ENCODE peak calls at places on chromosomes 12 and 14, in four cellular contexts. One of them, this sample, is unnamed.

GRCh38 chr12:80936353-80936641 is 1.4 kb downstream of the LIN7A start:
- DNase-seq in left ventricle myocardium inferior: no peak
- DNase-seq in IMR-90: no peak
- DNase-seq in hepatocyte: peak; percentile 57
- DNase-seq in this sample: peak; percentile 61

GRCh38 chr12:51403744-51404143 is 12.5 kb upstream of the GALNT6 start:
- DNase-seq in hepatocyte: no peak
- DNase-seq in left ventricle myocardium inferior: no peak
- DNase-seq in IMR-90: no peak
- DNase-seq in this sample: no peak

GRCh38 chr12:114403044-114403689 is 2.8 kb downstream of the TBX5 start:
- DNase-seq in IMR-90: peak; percentile 69
- DNase-seq in left ventricle myocardium inferior: peak; percentile 50
- DNase-seq in hepatocyte: peak; percentile 50
- DNase-seq in this sample: peak; percentile 85

GRCh38 chr14:56782701-56783100 is 27.6 kb downstream of the OTX2 start:
- DNase-seq in left ventricle myocardium inferior: no peak
- DNase-seq in IMR-90: no peak
- DNase-seq in hepatocyte: no peak
- DNase-seq in this sample: no peak

GRCh38 chr14:67133595-67134441 is 55.4 kb upstream of the GARIN2 start:
- DNase-seq in hepatocyte: no peak
- DNase-seq in left ventricle myocardium inferior: no peak
- DNase-seq in IMR-90: peak; percentile 14
- DNase-seq in this sample: no peak

GRCh38 chr12:105107176-105107496 is 395 bp upstream of the WASHC4 start:
- DNase-seq in IMR-90: peak; percentile 62
- DNase-seq in hepatocyte: no peak
- DNase-seq in left ventricle myocardium inferior: no peak
- DNase-seq in this sample: no peak

GRCh38 chr14:96648506-96649326 is 146.5 kb downstream of the PAPOLA start:
- DNase-seq in left ventricle myocardium inferior: no peak
- DNase-seq in hepatocyte: no peak
- DNase-seq in IMR-90: no peak
- DNase-seq in this sample: no peak

GRCh38 chr12:75816892-75817291 is 214.7 kb downstream of the PHLDA1 start:
- DNase-seq in hepatocyte: no peak
- DNase-seq in left ventricle myocardium inferior: no peak
- DNase-seq in IMR-90: peak; percentile 79
- DNase-seq in this sample: no peak

GRCh38 chr14:91138511-91139359 is 24.9 kb downstream of the DGLUCY start:
- DNase-seq in IMR-90: no peak
- DNase-seq in left ventricle myocardium inferior: no peak
- DNase-seq in hepatocyte: no peak
- DNase-seq in this sample: no peak

GRCh38 chr12:117850048-117850447 is 118.7 kb downstream of the KSR2 start:
- DNase-seq in hepatocyte: peak; percentile 69
- DNase-seq in left ventricle myocardium inferior: no peak
- DNase-seq in IMR-90: peak; percentile 28
- DNase-seq in this sample: peak; percentile 41

GRCh38 chr12:59040651-59041050 is 120.3 kb upstream of the LRIG3 start:
- DNase-seq in IMR-90: peak; percentile 94
- DNase-seq in left ventricle myocardium inferior: no peak
- DNase-seq in hepatocyte: no peak
- DNase-seq in this sample: no peak

GRCh38 chr12:4157122-4157521 is 116.4 kb upstream of the CCND2 start:
- DNase-seq in hepatocyte: no peak
- DNase-seq in IMR-90: no peak
- DNase-seq in left ventricle myocardium inferior: no peak
- DNase-seq in this sample: no peak

GRCh38 chr14:96940009-96940408 is 142.8 kb downstream of the VRK1 start:
- DNase-seq in hepatocyte: peak; percentile 17
- DNase-seq in IMR-90: no peak
- DNase-seq in left ventricle myocardium inferior: no peak
- DNase-seq in this sample: no peak

GRCh38 chr14:38870437-38870836 is 232.6 kb downstream of the SEC23A start:
- DNase-seq in IMR-90: no peak
- DNase-seq in left ventricle myocardium inferior: no peak
- DNase-seq in hepatocyte: no peak
- DNase-seq in this sample: no peak

GRCh38 chr12:42129595-42130204 is 15.0 kb downstream of the GXYLT1 start:
- DNase-seq in hepatocyte: peak; percentile 68
- DNase-seq in left ventricle myocardium inferior: no peak
- DNase-seq in IMR-90: peak; percentile 80
- DNase-seq in this sample: no peak

GRCh38 chr14:36281309-36281708 is 39.1 kb downstream of the MBIP start:
- DNase-seq in hepatocyte: no peak
- DNase-seq in left ventricle myocardium inferior: no peak
- DNase-seq in IMR-90: no peak
- DNase-seq in this sample: no peak

DNA sequence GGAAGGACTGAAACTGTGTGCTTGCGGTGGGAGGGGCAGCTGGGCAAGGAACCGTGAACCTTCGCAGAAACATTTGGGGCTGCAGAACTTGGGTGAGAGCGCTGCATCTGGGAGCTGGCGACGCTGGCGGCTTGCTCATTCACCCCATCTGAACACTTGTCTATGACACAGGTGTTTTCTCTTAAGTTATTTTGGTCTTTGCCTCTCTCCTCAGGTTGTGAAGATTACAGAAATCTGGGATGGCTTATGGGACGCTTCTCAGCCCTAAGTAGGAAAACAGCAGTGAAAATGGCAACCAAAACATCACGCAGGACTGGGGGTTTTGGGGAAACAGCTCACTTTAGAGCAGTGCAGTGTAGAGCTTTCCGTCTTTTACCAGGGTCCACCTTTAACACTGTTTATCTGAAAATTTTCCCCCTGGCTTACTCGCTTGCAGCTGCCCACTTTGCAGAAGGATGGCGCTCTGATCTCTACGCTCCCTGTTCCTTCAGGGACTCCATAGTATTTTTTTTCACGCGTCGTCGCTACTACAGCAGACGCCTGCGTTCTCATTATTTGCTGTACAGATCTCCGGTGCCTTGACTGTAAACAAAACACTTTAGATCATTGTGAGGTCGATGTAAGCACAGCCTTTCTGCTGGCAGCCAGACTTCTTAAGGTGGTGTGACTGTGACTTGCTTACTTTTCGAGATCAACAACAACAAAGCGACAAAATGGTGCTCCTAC is 2.7 kb upstream of the CDKN1B start:
- DNase-seq in hepatocyte: peak; percentile 58
- DNase-seq in left ventricle myocardium inferior: no peak
- DNase-seq in IMR-90: peak; percentile 45
- DNase-seq in this sample: no peak
- TF ChIP-seq CTCF in hepatocyte: peak; percentile 41
- TF ChIP-seq CTCF in left ventricle myocardium inferior: peak; percentile 34
- TF ChIP-seq CTCF in IMR-90: peak; percentile 34
- TF ChIP-seq CTCF in this sample: no peak

GRCh38 chr12:89325495-89325894 is 26.8 kb downstream of the DUSP6 start:
- DNase-seq in IMR-90: no peak
- DNase-seq in hepatocyte: no peak
- DNase-seq in left ventricle myocardium inferior: no peak
- DNase-seq in this sample: no peak
- TF ChIP-seq CTCF in IMR-90: no peak
- TF ChIP-seq CTCF in hepatocyte: no peak
- TF ChIP-seq CTCF in left ventricle myocardium inferior: no peak
- TF ChIP-seq CTCF in this sample: no peak

GRCh38 chr12:7078163-7078562 is 14.1 kb downstream of the C1R start:
- DNase-seq in IMR-90: no peak
- DNase-seq in hepatocyte: no peak
- DNase-seq in left ventricle myocardium inferior: no peak
- DNase-seq in this sample: no peak
- TF ChIP-seq CTCF in IMR-90: no peak
- TF ChIP-seq CTCF in hepatocyte: no peak
- TF ChIP-seq CTCF in left ventricle myocardium inferior: no peak
- TF ChIP-seq CTCF in this sample: no peak

GRCh38 chr14:103141117-103141796 is 18.0 kb downstream of the TNFAIP2 start:
- DNase-seq in left ventricle myocardium inferior: no peak
- DNase-seq in IMR-90: peak; percentile 38
- DNase-seq in hepatocyte: peak; percentile 46
- DNase-seq in this sample: peak; percentile 36
- TF ChIP-seq CTCF in left ventricle myocardium inferior: peak; percentile 72
- TF ChIP-seq CTCF in IMR-90: peak; percentile 63
- TF ChIP-seq CTCF in hepatocyte: peak; percentile 39
- TF ChIP-seq CTCF in this sample: peak; percentile 59

DNA sequence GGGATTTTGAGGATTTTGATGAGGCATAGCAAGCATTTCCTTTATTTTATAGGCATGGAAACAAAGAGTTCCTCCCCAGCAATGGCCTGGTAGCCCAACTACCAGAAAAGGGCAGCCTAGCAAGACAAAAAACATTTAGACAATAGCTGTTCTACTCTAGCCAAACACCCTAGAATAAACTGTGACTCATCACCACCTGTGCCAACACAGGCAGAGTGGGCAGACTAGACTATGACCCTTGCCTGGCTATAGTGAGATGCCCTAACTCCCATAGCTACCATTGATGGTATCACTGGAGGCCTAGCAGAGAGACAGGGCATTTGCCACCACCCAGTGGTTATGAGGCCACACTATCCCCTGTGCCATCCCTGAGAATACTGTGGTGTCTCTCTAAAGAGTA is 15.5 kb upstream of the CCER1 start:
- DNase-seq in left ventricle myocardium inferior: no peak
- DNase-seq in hepatocyte: no peak
- DNase-seq in IMR-90: peak; percentile 12
- DNase-seq in this sample: no peak
- TF ChIP-seq CTCF in left ventricle myocardium inferior: no peak
- TF ChIP-seq CTCF in hepatocyte: no peak
- TF ChIP-seq CTCF in IMR-90: no peak
- TF ChIP-seq CTCF in this sample: no peak

DNA sequence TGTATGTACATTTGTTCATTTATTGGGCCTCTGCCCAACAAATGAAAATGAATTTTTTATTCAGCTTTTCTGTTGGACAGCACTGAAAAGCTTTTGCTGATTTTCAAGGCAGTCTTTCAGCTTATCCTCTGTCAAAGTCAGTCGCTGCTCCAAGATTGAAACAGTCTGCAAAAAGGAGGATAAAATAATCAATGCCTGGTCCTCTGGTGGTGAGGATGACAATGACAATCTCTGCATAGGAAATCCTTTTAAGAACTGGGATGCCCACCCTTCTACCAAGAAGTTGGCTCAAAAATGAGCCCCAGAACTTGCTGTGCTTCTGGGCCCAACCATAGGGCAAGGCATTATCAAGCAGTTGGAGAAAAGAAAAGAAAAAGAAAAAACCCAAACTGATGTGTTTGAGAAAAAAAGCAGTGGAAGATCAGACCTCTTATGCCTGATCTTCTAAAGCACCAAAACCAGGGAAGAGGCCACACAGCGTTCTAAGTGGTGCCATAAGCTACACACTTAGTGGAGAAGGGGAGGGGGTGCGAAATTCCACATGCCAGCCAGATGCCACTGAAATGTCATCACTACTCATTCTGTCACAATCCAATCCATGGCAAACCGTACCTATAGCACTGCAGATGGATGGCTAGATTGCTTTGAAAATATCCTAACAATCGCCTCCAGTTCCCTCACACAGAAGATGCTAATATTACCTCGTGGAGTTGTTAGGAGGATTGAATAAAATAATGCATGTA is 69.0 kb upstream of the DUSP6 start:
- DNase-seq in hepatocyte: no peak
- DNase-seq in left ventricle myocardium inferior: no peak
- DNase-seq in IMR-90: no peak
- DNase-seq in this sample: no peak
- TF ChIP-seq CTCF in hepatocyte: no peak
- TF ChIP-seq CTCF in left ventricle myocardium inferior: peak; percentile 35
- TF ChIP-seq CTCF in IMR-90: no peak
- TF ChIP-seq CTCF in this sample: peak; percentile 46

DNA sequence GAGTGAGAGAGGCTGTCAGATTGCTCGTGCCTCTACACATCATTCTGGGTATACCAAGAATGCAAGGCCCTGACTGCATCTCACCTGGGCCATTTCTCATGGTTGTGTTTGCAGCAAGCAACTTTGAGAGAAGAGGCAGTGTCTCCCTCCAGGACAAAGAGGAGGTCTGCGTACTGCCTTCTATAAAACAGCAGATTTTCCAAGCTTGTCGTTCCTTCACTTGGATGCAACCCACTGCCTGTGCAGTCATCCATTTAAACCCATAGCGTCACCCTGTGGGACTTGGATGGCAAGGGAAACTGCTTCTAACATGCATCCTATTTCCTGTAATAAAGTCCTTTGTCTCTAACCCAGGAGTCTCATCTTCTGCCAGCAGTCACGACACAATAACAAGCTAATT is 1.3 kb downstream of the POMT2 start:
- DNase-seq in hepatocyte: no peak
- DNase-seq in IMR-90: no peak
- DNase-seq in left ventricle myocardium inferior: no peak
- DNase-seq in this sample: no peak
- TF ChIP-seq CTCF in hepatocyte: no peak
- TF ChIP-seq CTCF in IMR-90: no peak
- TF ChIP-seq CTCF in left ventricle myocardium inferior: no peak
- TF ChIP-seq CTCF in this sample: no peak

This sample was measured in glutamatergic neuron.